ENCODE peak calls at places on chromosomes 11 and 22, in ten cellular contexts. M, D, A, Y, N, R, Q, J, V and K are unnamed samples.

GRCh38 chr22:50011447-50012200 is 941 bp downstream of the IL17REL start:
- DNase-seq in M (no peak), D (no peak), A (no peak), Y (no peak), N (no peak), R (no peak), Q (no peak), J (no peak), V (peak; percentile 51), K (no peak)

GRCh38 chr11:109795234-109795633 is 298.0 kb upstream of the ZC3H12C start:
- DNase-seq in M (no peak), D (peak; percentile 63), A (no peak), Y (no peak), N (no peak), R (peak; percentile 79), Q (peak; percentile 5), J (no peak), V (no peak), K (no peak)

GRCh38 chr11:7571640-7572000 is 57.8 kb downstream of the PPFIBP2 start:
- DNase-seq in M (no peak), D (peak; percentile 71), A (peak; percentile 37), Y (peak; percentile 51), N (no peak), R (peak; percentile 72), Q (peak; percentile 52), J (peak; percentile 78), V (peak; percentile 77), K (peak; percentile 73)

GRCh38 chr11:58923300-58923788 is 15.9 kb upstream of the GLYATL1 start:
- DNase-seq in M (no peak), D (peak; percentile 68), A (peak; percentile 4), Y (no peak), N (no peak), R (peak; percentile 40), Q (no peak), J (no peak), V (no peak), K (no peak)

GRCh38 chr11:108324587-108324986 is 101.7 kb downstream of the ATM start:
- DNase-seq in M (no peak), D (peak; percentile 38), A (peak; percentile 51), Y (peak; percentile 13), N (no peak), R (peak; percentile 59), Q (no peak), J (no peak), V (no peak), K (no peak)

GRCh38 chr11:2586091-2586792 is 113.6 kb downstream of the KCNQ1OT1 start:
- DNase-seq in M (no peak), D (no peak), A (no peak), Y (no peak), N (no peak), R (no peak), Q (no peak), J (no peak), V (no peak), K (peak; percentile 0)

GRCh38 chr11:121652982-121653381 is 200.2 kb upstream of the SORL1-AS1 start:
- DNase-seq in M (no peak), D (peak; percentile 52), A (peak; percentile 10), Y (no peak), N (no peak), R (no peak), Q (no peak), J (peak; percentile 10), V (no peak), K (peak; percentile 33)

GRCh38 chr22:37982151-37982838 is 2.1 kb downstream of the SOX10 start:
- DNase-seq in M (no peak), D (no peak), A (no peak), Y (no peak), N (no peak), R (no peak), Q (no peak), J (no peak), V (no peak), K (no peak)

GRCh38 chr11:61042961-61043540 is 59.2 kb upstream of the CD5 start:
- DNase-seq in M (peak; percentile 34), D (no peak), A (no peak), Y (no peak), N (no peak), R (no peak), Q (no peak), J (no peak), V (no peak), K (no peak)

GRCh38 chr11:15969281-15969680 is 387.1 kb downstream of the SOX6 start:
- DNase-seq in M (no peak), D (peak; percentile 76), A (peak; percentile 5), Y (peak; percentile 58), N (no peak), R (peak; percentile 91), Q (peak; percentile 57), J (peak; percentile 85), V (no peak), K (no peak)

GRCh38 chr11:69700278-69701140 is 3.3 kb downstream of the FGF19 start:
- DNase-seq in M (no peak), D (peak; percentile 62), A (no peak), Y (peak; percentile 41), N (no peak), R (peak; percentile 55), Q (peak; percentile 53), J (peak; percentile 74), V (peak; percentile 82), K (no peak)

GRCh38 chr11:61975638-61976419 is 8.4 kb upstream of the FTH1 start:
- DNase-seq in M (no peak), D (no peak), A (no peak), Y (no peak), N (no peak), R (no peak), Q (no peak), J (peak; percentile 71), V (no peak), K (no peak)

GRCh38 chr22:26068571-26068970 is 100.7 kb upstream of the SEZ6L start:
- DNase-seq in M (no peak), D (no peak), A (no peak), Y (no peak), N (no peak), R (no peak), Q (no peak), J (no peak), V (no peak), K (no peak)

GRCh38 chr11:126930100-126930841 is 70.3 kb downstream of the KIRREL3 start:
- DNase-seq in M (no peak), D (no peak), A (no peak), Y (no peak), N (no peak), R (no peak), Q (peak; percentile 92), J (no peak), V (no peak), K (no peak)

GRCh38 chr11:72380132-72380503 is 54.2 kb downstream of the CLPB start:
- DNase-seq in M (no peak), D (no peak), A (no peak), Y (no peak), N (no peak), R (no peak), Q (peak; percentile 41), J (no peak), V (no peak), K (no peak)

GRCh38 chr11:12079726-12080556 is 30.4 kb upstream of the MICAL2 start:
- DNase-seq in M (no peak), D (peak; percentile 99), A (peak; percentile 91), Y (peak; percentile 98), N (no peak), R (peak; percentile 98), Q (peak; percentile 91), J (peak; percentile 95), V (no peak), K (no peak)

GRCh38 chr11:80320226-80320625 is 879.4 kb upstream of the TENM4 start:
- DNase-seq in M (no peak), D (no peak), A (no peak), Y (no peak), N (no peak), R (no peak), Q (no peak), J (no peak), V (no peak), K (no peak)

GRCh38 chr11:72641900-72642814 is 32.1 kb downstream of the PDE2A start:
- DNase-seq in M (no peak), D (peak; percentile 57), A (peak; percentile 58), Y (no peak), N (no peak), R (no peak), Q (peak; percentile 35), J (peak; percentile 33), V (peak; percentile 76), K (peak; percentile 46)

GRCh38 chr11:126669416-126669815 is 313.9 kb downstream of the ST3GAL4 start:
- DNase-seq in M (no peak), D (peak; percentile 15), A (no peak), Y (peak; percentile 31), N (no peak), R (no peak), Q (no peak), J (no peak), V (no peak), K (no peak)

GRCh38 chr11:106072804-106073203 is 4.3 kb downstream of the KBTBD3 start:
- DNase-seq in M (no peak), D (no peak), A (no peak), Y (no peak), N (no peak), R (no peak), Q (no peak), J (no peak), V (no peak), K (no peak)

GRCh38 chr11:5689551-5689983 is at the start of gene TRIM22:
- DNase-seq in M (peak; percentile 29), D (peak; percentile 47), A (no peak), Y (peak; percentile 72), N (no peak), R (peak; percentile 87), Q (no peak), J (peak; percentile 86), V (no peak), K (no peak)

GRCh38 chr11:24421766-24422165 is 75.1 kb upstream of the LUZP2 start:
- DNase-seq in M (no peak), D (peak; percentile 31), A (no peak), Y (no peak), N (no peak), R (peak; percentile 49), Q (no peak), J (no peak), V (no peak), K (no peak)

GRCh38 chr11:25527841-25528240 is 804.1 kb upstream of the ANO3 start:
- DNase-seq in M (no peak), D (no peak), A (no peak), Y (no peak), N (no peak), R (no peak), Q (no peak), J (no peak), V (no peak), K (no peak)

GRCh38 chr11:9565822-9566560 is 7.5 kb upstream of the WEE1 start:
- DNase-seq in M (no peak), D (peak; percentile 100), A (peak; percentile 100), Y (peak; percentile 100), N (no peak), R (peak; percentile 100), Q (peak; percentile 95), J (peak; percentile 99), V (no peak), K (no peak)

GRCh38 chr22:50169181-50169759 is 1.3 kb upstream of the PANX2 start:
- DNase-seq in M (no peak), D (no peak), A (no peak), Y (no peak), N (no peak), R (no peak), Q (no peak), J (no peak), V (no peak), K (no peak)

GRCh38 chr11:12286606-12287005 is 90.8 kb upstream of the PARVA start:
- DNase-seq in M (no peak), D (no peak), A (no peak), Y (no peak), N (no peak), R (no peak), Q (no peak), J (no peak), V (no peak), K (no peak)

GRCh38 chr11:97890466-97890865 is 1130.3 kb upstream of the CNTN5 start:
- DNase-seq in M (no peak), D (no peak), A (no peak), Y (no peak), N (no peak), R (no peak), Q (no peak), J (no peak), V (no peak), K (no peak)

GRCh38 chr22:45731798-45732495 is 60.3 kb downstream of the ATXN10 start:
- DNase-seq in M (no peak), D (peak; percentile 52), A (no peak), Y (no peak), N (no peak), R (peak; percentile 42), Q (peak; percentile 72), J (no peak), V (no peak), K (no peak)